ENCODE peak calls at places on chromosomes 4 and X, in four cellular contexts. D, V, Y and G are unnamed samples.

GRCh38 chr4:73068496-73069337 is 799 bp downstream of the COX18 start:
- DNase-seq in D (peak; percentile 52), Y (no peak), V (no peak), G (peak; percentile 38)

GRCh38 chr4:93184093-93184492 is 644.5 kb upstream of the ATOH1 start:
- DNase-seq in Y (no peak), V (no peak), D (no peak), G (peak; percentile 33)

GRCh38 chr4:78661923-78662521 is 110.5 kb downstream of the ANXA3 start:
- DNase-seq in Y (no peak), D (peak; percentile 88), V (no peak), G (no peak)

GRCh38 chr4:20288846-20289512 is 37.3 kb downstream of the SLIT2 start:
- DNase-seq in V (no peak), D (peak; percentile 62), Y (no peak), G (peak; percentile 74)

GRCh38 chr4:109406337-109406931 is 27.2 kb upstream of the SEC24B start:
- DNase-seq in Y (no peak), V (no peak), D (peak; percentile 81), G (peak; percentile 77)

GRCh38 chr4:30714408-30715031 is 5.6 kb upstream of the PCDH7 start:
- DNase-seq in Y (peak; percentile 59), V (peak; percentile 24), D (peak; percentile 72), G (peak; percentile 73)

GRCh38 chrX:37755073-37755472 is 24.8 kb upstream of the CYBB start:
- DNase-seq in Y (no peak), V (no peak), D (no peak), G (no peak)

GRCh38 chr4:83112239-83112638 is 2.3 kb downstream of the PLAC8 start:
- DNase-seq in Y (no peak), D (no peak), V (no peak), G (no peak)

GRCh38 chr4:83552085-83552484 is 16.2 kb downstream of the GPAT3 start:
- DNase-seq in V (no peak), D (peak; percentile 77), Y (no peak), G (peak; percentile 76)

GRCh38 chr4:10273030-10273429 is 156.4 kb upstream of the WDR1 start:
- DNase-seq in V (no peak), Y (no peak), D (peak; percentile 65), G (peak; percentile 44)

GRCh38 chr4:38283724-38284123 is 323.5 kb downstream of the PTTG2 start:
- DNase-seq in D (peak; percentile 19), V (no peak), Y (no peak), G (no peak)

GRCh38 chr4:102616661-102617060 is 115.5 kb downstream of the NFKB1 start:
- DNase-seq in Y (no peak), D (no peak), V (no peak), G (no peak)

GRCh38 chr4:687048-687974 is 1.6 kb downstream of the SLC49A3 start:
- DNase-seq in Y (peak; percentile 90), V (peak; percentile 92), D (peak; percentile 95), G (peak; percentile 87)

GRCh38 chr4:822361-823092 is 3.4 kb downstream of the CPLX1 start:
- DNase-seq in V (no peak), Y (no peak), D (no peak), G (no peak)

GRCh38 chrX:124829930-124830329 is 483.6 kb downstream of the SH2D1A start:
- DNase-seq in Y (no peak), D (no peak), V (no peak), G (peak; percentile 39)

GRCh38 chr4:26410385-26411293 is 79.6 kb downstream of the CCKAR start:
- DNase-seq in D (peak; percentile 77), V (no peak), Y (no peak), G (peak; percentile 55)

GRCh38 chr4:48093949-48094550 is 40.0 kb downstream of the TXK start:
- DNase-seq in Y (no peak), V (no peak), D (peak; percentile 22), G (peak; percentile 92)

GRCh38 chr4:164252286-164252685 is 501.6 kb upstream of the SMIM31 start:
- DNase-seq in D (no peak), Y (no peak), V (no peak), G (peak; percentile 29)

GRCh38 chr4:81137446-81137845 is 77.6 kb downstream of the PRKG2 start:
- DNase-seq in Y (no peak), V (no peak), D (peak; percentile 28), G (no peak)

GRCh38 chr4:176383273-176384077 is 63.7 kb downstream of the SPCS3 start:
- DNase-seq in V (no peak), D (peak; percentile 90), Y (no peak), G (no peak)

GRCh38 chr4:72689929-72690328 is 120.9 kb upstream of the ADAMTS3 start:
- DNase-seq in D (no peak), V (no peak), Y (no peak), G (no peak)

GRCh38 chr4:165838575-165838974 is 34.5 kb upstream of the TLL1 start:
- DNase-seq in Y (no peak), V (no peak), D (no peak), G (no peak)

GRCh38 chr4:53620956-53621355 is 29.7 kb upstream of the LNX1 start:
- DNase-seq in V (no peak), Y (no peak), D (no peak), G (no peak)

GRCh38 chr4:3869661-3870566 is 103.7 kb downstream of the ADRA2C start:
- DNase-seq in Y (no peak), D (no peak), V (peak; percentile 6), G (no peak)

GRCh38 chr4:75633846-75634245 is 3.5 kb upstream of the CDKL2 start:
- DNase-seq in D (peak; percentile 48), Y (no peak), V (no peak), G (no peak)

GRCh38 chr4:11548529-11549176 is 120.0 kb upstream of the HS3ST1 start:
- DNase-seq in V (no peak), Y (no peak), D (peak; percentile 21), G (peak; percentile 92)

GRCh38 chrX:149610511-149610910 is 15.4 kb upstream of the HSFX2 start:
- DNase-seq in V (no peak), D (no peak), Y (no peak), G (no peak)

GRCh38 chrX:120358687-120359086 is 3.2 kb upstream of the ATP1B4 start:
- DNase-seq in D (peak; percentile 37), Y (no peak), V (no peak), G (peak; percentile 61)

GRCh38 chr4:149145803-149146202 is 669.8 kb downstream of the IQCM start:
- DNase-seq in D (peak; percentile 47), V (no peak), Y (no peak), G (peak; percentile 30)

GRCh38 chrX:129678176-129678880 is 23.6 kb upstream of the APLN start:
- DNase-seq in Y (peak; percentile 55), D (no peak), V (peak; percentile 33), G (no peak)
- TF ChIP-seq CTCF in Y (no peak), D (no peak), V (peak; percentile 42), G (no peak)

GRCh38 chrX:53711446-53711845 is 24.9 kb upstream of the HUWE1 start:
- DNase-seq in D (no peak), Y (no peak), V (no peak), G (peak; percentile 35)

GRCh38 chrX:53714580-53715335 is 28.2 kb upstream of the HUWE1 start:
- DNase-seq in D (peak; percentile 38), V (no peak), Y (peak; percentile 66), G (peak; percentile 83)

GRCh38 chrX:53715336-53715924 is 28.9 kb upstream of the HUWE1 start:
- DNase-seq in D (peak; percentile 3), V (no peak), Y (no peak), G (no peak)

GRCh38 chrX:53716328-53717088 is 30.0 kb upstream of the HUWE1 start:
- DNase-seq in V (no peak), D (peak; percentile 48), Y (no peak), G (no peak)

DNA sequence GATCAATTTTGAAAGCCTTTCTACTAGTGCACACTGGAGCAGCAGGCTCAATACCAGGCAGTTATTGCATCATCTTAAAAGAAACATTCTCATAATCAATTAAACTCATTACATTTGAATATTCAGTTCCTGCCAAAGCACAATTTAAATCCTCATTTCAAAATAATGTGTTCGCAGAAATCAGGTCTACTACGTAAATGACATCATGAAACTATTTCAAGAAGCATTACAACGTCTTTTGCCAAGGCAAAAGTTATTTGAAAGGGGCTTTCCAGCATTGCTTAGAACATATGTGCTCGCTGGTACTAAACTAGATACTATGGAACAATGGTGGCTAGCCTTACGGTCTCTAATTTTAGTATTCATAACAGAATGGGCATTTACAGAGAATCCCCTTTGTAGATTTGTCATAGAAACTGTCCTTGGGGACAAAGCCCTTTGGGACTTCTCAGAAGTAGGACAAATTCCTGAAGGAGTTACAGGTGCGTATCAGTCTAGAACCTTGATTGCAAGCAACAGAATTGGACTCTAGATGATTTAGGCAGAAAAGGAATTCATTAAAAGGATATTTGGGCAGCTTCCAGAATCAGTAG is 27.6 kb upstream of the HUWE1 start:
- DNase-seq in Y (no peak), V (no peak), D (peak; percentile 11), G (no peak)
- H3K4me3 ChIP-seq in Y (no peak overlapping the region), V (no peak overlapping the region), D (no peak overlapping the region), G (no peak overlapping the region)

GRCh38 chr4:173169178-173169427 is 492 bp downstream of the GALNT7 start:
- DNase-seq in V (no peak), D (no peak), Y (no peak), G (no peak)

GRCh38 chr4:173169428-173170209 is 1.0 kb downstream of the GALNT7 start:
- DNase-seq in D (peak; percentile 54), Y (peak; percentile 56), V (peak; percentile 59), G (peak; percentile 64)

GRCh38 chr4:173171987-173172386 is 3.4 kb downstream of the GALNT7 start:
- DNase-seq in Y (no peak), D (no peak), V (no peak), G (no peak)

GRCh38 chr4:173170210-173170778 is 1.7 kb downstream of the GALNT7 start:
- DNase-seq in V (no peak), D (no peak), Y (no peak), G (no peak)

GRCh38 chr4:173171098-173171497 is 2.5 kb downstream of the GALNT7 start:
- DNase-seq in Y (no peak), V (no peak), D (peak; percentile 64), G (peak; percentile 62)
- TF ChIP-seq CTCF in Y (no peak), V (peak; percentile 35), D (peak; percentile 40), G (peak; percentile 55)

GRCh38 chr4:6562931-6563901 is 11.8 kb upstream of the MAN2B2 start:
- DNase-seq in V (no peak), D (peak; percentile 41), Y (no peak), G (peak; percentile 42)

GRCh38 chr4:6561706-6562371 is 13.2 kb upstream of the MAN2B2 start:
- DNase-seq in Y (no peak), V (no peak), D (no peak), G (no peak)

GRCh38 chr4:6566582-6567190 is 8.3 kb upstream of the MAN2B2 start:
- DNase-seq in V (no peak), D (no peak), Y (no peak), G (no peak)

GRCh38 chr4:6565691-6566431 is 9.1 kb upstream of the MAN2B2 start:
- DNase-seq in V (no peak), D (no peak), Y (no peak), G (peak; percentile 49)

DNA sequence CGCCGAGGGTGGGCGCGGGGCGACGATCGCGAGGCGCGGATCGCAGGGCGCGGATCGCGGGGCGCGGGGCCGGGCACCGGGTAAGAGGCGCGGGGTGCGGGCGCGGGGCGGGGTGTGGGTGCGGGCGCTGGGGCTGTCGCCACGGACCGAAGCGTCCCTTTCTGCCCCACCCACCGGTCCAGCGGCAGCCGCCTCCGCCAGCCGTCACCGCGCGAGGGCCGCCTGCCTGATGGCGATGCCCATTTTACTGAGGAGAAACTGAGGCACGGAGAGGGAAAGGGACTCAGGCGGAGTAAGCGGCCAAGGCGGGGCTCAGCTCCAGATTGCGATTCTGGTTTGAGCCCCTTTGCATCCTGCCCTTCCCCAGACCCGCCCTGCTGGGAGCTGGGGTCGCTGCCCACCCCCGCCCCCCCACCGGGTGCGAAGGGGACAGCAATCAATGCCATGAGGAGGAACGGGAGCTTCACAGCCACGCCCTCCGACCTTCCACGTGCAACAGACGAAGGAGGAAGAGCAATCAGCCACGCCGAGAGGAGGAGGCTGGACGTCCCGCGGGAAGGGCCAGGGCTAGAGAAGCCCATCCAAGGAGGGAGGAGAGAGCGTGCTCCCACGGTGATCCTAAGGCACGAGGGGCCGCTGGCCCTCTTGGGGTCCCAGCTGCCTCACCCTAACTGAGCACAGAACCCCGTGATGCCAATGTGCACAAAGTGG is 10.9 kb upstream of the MAN2B2 start:
- DNase-seq in V (no peak), Y (no peak), D (no peak), G (no peak)
- H3K4me3 ChIP-seq in V (peak overlapping the region; percentile 64), Y (peak overlapping the region; percentile 42), D (peak overlapping the region; percentile 30), G (peak overlapping the region; percentile 21)